ENCODE peak calls at places on chromosomes 12 and 14, in five cellular contexts. D is activated T-helper 1 cell treated with Interleukin-2 at 50 U/mL for 16 hours, U is lower leg skin, F is GM20000, A is thoracic aorta. K is an unnamed sample.

GRCh38 chr14:36524220-36524837 is 4.3 kb upstream of the NKX2-1 start:
- DNase-seq in F (no peak), U (no peak), D (no peak), A (no peak), K (peak)

GRCh38 chr12:52086944-52087835 is 7.7 kb downstream of the SMIM41 start:
- DNase-seq in D (no peak), U (no peak), A (no peak), F (peak), K (no peak)

GRCh38 chr12:32211769-32212156 is 105.1 kb downstream of the BICD1 start:
- DNase-seq in D (no peak), A (no peak), F (no peak), U (no peak), K (no peak)

GRCh38 chr14:50355692-50356091 is 41.0 kb downstream of the CDKL1 start:
- DNase-seq in F (no peak), U (no peak), A (no peak), D (no peak), K (no peak)

GRCh38 chr14:30214014-30214413 is 286.4 kb upstream of the PRKD1 start:
- DNase-seq in D (no peak), F (no peak), A (no peak), U (no peak), K (no peak)

GRCh38 chr12:132807295-132808222 is 21.1 kb downstream of the GOLGA3 start:
- DNase-seq in A (no peak), F (peak), D (no peak), U (no peak), K (no peak)

GRCh38 chr12:5200276-5201087 is 156.8 kb downstream of the KCNA5 start:
- DNase-seq in D (no peak), A (no peak), F (peak), U (peak), K (no peak)

GRCh38 chr14:63435838-63436237 is 107.3 kb downstream of the PPP2R5E start:
- DNase-seq in U (peak), A (peak), D (no peak), F (no peak), K (peak)

GRCh38 chr12:22264380-22264779 is 70.1 kb downstream of the ST8SIA1 start:
- DNase-seq in A (no peak), F (no peak), D (no peak), U (no peak), K (no peak)

GRCh38 chr12:3202734-3203446 is 125.7 kb downstream of the TSPAN9 start:
- DNase-seq in D (peak), A (no peak), U (peak), F (peak), K (no peak)

GRCh38 chr12:76024942-76025600 is 6.5 kb downstream of the PHLDA1 start:
- DNase-seq in A (no peak), D (no peak), U (no peak), F (no peak), K (no peak)

GRCh38 chr14:103527408-103528157 is 1.4 kb upstream of the TRMT61A start:
- DNase-seq in U (no peak), F (peak), A (no peak), D (no peak), K (no peak)

GRCh38 chr12:107549786-107550480 is 135.7 kb upstream of the PWP1 start:
- DNase-seq in D (no peak), F (no peak), U (no peak), A (no peak), K (no peak)

GRCh38 chr12:111407371-111408115 is 1.8 kb downstream of the SH2B3 start:
- DNase-seq in U (no peak), A (no peak), F (no peak), D (no peak), K (no peak)

GRCh38 chr14:99674776-99675175 is 9.3 kb upstream of the CYP46A1 start:
- DNase-seq in F (no peak), D (no peak), A (no peak), U (no peak), K (no peak)

GRCh38 chr14:35470775-35471174 is 63.2 kb upstream of the INSM2 start:
- DNase-seq in F (no peak), D (no peak), A (no peak), U (no peak), K (no peak)